ENCODE peak calls at places on chromosomes 11 and 22, in ten cellular contexts. F is EH; X is heart right ventricle; P is GM12892; D is activated naive CD8-positive, alpha-beta T cell treated with anti-CD3 and anti-CD28 coated beads, Interleukin-2, amount 50 U/mL, for 24 hours; U is hepatic stellate cell; L is NCI-H1417; H is stimulated activated naive CD8-positive, alpha-beta T cell treated with anti-CD3 and anti-CD28 coated beads, Interleukin-15, Interleukin-2, amounts not matched to agents 100 U/mL and 50 U/mL, for 24 hours; V is substantia nigra; Z is colonic mucosa. R is an unnamed sample.
A peak's percentile ranks its signal among the peaks of the same experiment; 100 is the strongest.

GRCh38 chr11:20011294-20011951 is 148.9 kb downstream of the DBX1 start:
- DNase-seq in V (no peak), D (no peak), U (no peak), X (no peak), F (no peak), Z (no peak), L (no peak), P (no peak), H (no peak), R (no peak)

GRCh38 chr11:115425816-115426215 is 78.4 kb downstream of the CADM1 start:
- DNase-seq in X (no peak), F (no peak), D (no peak), Z (no peak), L (no peak), P (no peak), U (no peak), H (no peak), V (peak; percentile 25), R (no peak)

GRCh38 chr11:18780896-18781295 is 10.7 kb downstream of the PTPN5 start:
- DNase-seq in V (no peak), H (no peak), D (no peak), X (no peak), P (no peak), U (no peak), Z (no peak), L (no peak), F (no peak), R (no peak)

GRCh38 chr22:32752868-32753520 is 48.5 kb upstream of the TIMP3 start:
- DNase-seq in L (no peak), H (peak; percentile 7), U (peak; percentile 41), P (no peak), F (peak; percentile 25), X (peak; percentile 37), D (peak; percentile 13), V (no peak), Z (no peak), R (peak; percentile 40)

GRCh38 chr11:122656631-122657101 is 1.1 kb downstream of the UBASH3B start:
- DNase-seq in V (peak; percentile 75), U (peak; percentile 37), L (no peak), H (peak; percentile 57), X (peak; percentile 38), P (peak; percentile 40), Z (peak; percentile 30), D (peak; percentile 52), F (peak; percentile 67), R (peak; percentile 61)

GRCh38 chr11:93846411-93846810 is 4.0 kb downstream of the VSTM5 start:
- DNase-seq in H (no peak), L (no peak), V (no peak), P (no peak), Z (no peak), X (no peak), F (peak; percentile 78), D (no peak), U (peak; percentile 54), R (no peak)

GRCh38 chr11:64298966-64299846 is 952 bp upstream of the CATSPERZ start:
- DNase-seq in U (no peak), D (no peak), X (peak; percentile 60), V (peak; percentile 85), P (no peak), H (no peak), Z (peak; percentile 65), F (peak; percentile 25), L (no peak), R (no peak)

GRCh38 chr11:71372693-71373657 is 75.2 kb downstream of the DHCR7 start:
- DNase-seq in L (no peak), Z (no peak), P (no peak), H (no peak), F (peak; percentile 46), V (no peak), U (peak; percentile 65), D (no peak), X (no peak), R (no peak)

GRCh38 chr11:8327761-8328192 is 64.1 kb upstream of the LMO1 start:
- DNase-seq in F (no peak), Z (no peak), L (no peak), P (peak; percentile 56), D (no peak), V (no peak), U (no peak), H (no peak), X (no peak), R (peak; percentile 79)

GRCh38 chr11:95469268-95469667 is 238.3 kb upstream of the SESN3 start:
- DNase-seq in F (no peak), X (no peak), V (no peak), U (no peak), Z (no peak), P (no peak), H (no peak), L (no peak), D (no peak), R (no peak)

GRCh38 chr11:64809781-64810241 is 540 bp downstream of the MEN1 start:
- DNase-seq in V (no peak), P (peak; percentile 51), Z (peak; percentile 75), H (peak; percentile 37), L (peak; percentile 37), F (peak; percentile 10), U (peak; percentile 40), X (no peak), D (peak; percentile 32), R (peak; percentile 58)

GRCh38 chr11:34653851-34654490 is 33.1 kb downstream of the EHF start:
- DNase-seq in L (no peak), H (no peak), V (no peak), U (peak; percentile 58), P (no peak), D (peak; percentile 23), X (no peak), F (peak; percentile 96), Z (peak; percentile 64), R (no peak)

GRCh38 chr11:105151936-105152554 is 12.5 kb upstream of the CARD18 start:
- DNase-seq in D (no peak), Z (no peak), H (no peak), P (no peak), U (no peak), X (no peak), F (peak; percentile 76), V (no peak), L (no peak), R (no peak)

GRCh38 chr11:121881806-121882205 is 234.2 kb downstream of the BLID start:
- DNase-seq in Z (no peak), X (no peak), V (no peak), D (no peak), H (no peak), L (no peak), U (peak; percentile 32), P (no peak), F (peak; percentile 89), R (no peak)

R was measured in GM13976.